ENCODE peak calls at places on chromosomes 16 and 17, in ten cellular contexts. U is mesothelial cell of epicardium, N is cardiac septum, D is retina, J is colonic mucosa, R is mucosa of gallbladder, S is MV-4-11, X is T-helper 1 cell, Z is AG09309, E is T-cell. F is an unnamed sample.

GRCh38 chr16:70661534-70661917 is 15.2 kb downstream of the IL34 start:
- DNase-seq in U (no peak), N (no peak), D (no peak), J (no peak), R (no peak), S (no peak), X (no peak), Z (no peak), E (no peak), F (no peak)

GRCh38 chr17:74820037-74820436 is 39.6 kb downstream of the GRIN2C start:
- DNase-seq in U (no peak), N (no peak), D (no peak), J (no peak), R (no peak), S (no peak), X (no peak), Z (no peak), E (no peak), F (no peak)

GRCh38 chr17:79925242-79925957 is 86.2 kb upstream of the CBX4 start:
- DNase-seq in U (no peak), N (no peak), D (no peak), J (peak), R (peak), S (no peak), X (no peak), Z (no peak), E (no peak), F (no peak)

GRCh38 chr16:83441523-83441922 is 366.3 kb upstream of the HSBP1 start:
- DNase-seq in U (no peak), N (no peak), D (no peak), J (no peak), R (no peak), S (no peak), X (no peak), Z (no peak), E (no peak), F (no peak)

GRCh38 chr17:8089728-8090127 is 2.2 kb upstream of the ALOX12B start:
- DNase-seq in U (no peak), N (no peak), D (no peak), J (no peak), R (no peak), S (no peak), X (no peak), Z (no peak), E (no peak), F (no peak)

GRCh38 chr17:2906907-2907306 is 110.7 kb downstream of the RAP1GAP2 start:
- DNase-seq in U (no peak), N (no peak), D (no peak), J (no peak), R (no peak), S (no peak), X (no peak), Z (no peak), E (no peak), F (no peak)

GRCh38 chr17:64186171-64187092 is 56.5 kb upstream of the ERN1 start:
- DNase-seq in U (no peak), N (no peak), D (no peak), J (no peak), R (no peak), S (no peak), X (no peak), Z (no peak), E (no peak), F (no peak)

GRCh38 chr17:49633762-49634486 is 44.0 kb downstream of the SPOP start:
- DNase-seq in U (no peak), N (no peak), D (no peak), J (no peak), R (no peak), S (no peak), X (no peak), Z (no peak), E (no peak), F (no peak)

GRCh38 chr17:41329279-41329925 is 13.9 kb upstream of the KRTAP17-1 start:
- DNase-seq in U (no peak), N (no peak), D (peak), J (peak), R (peak), S (peak), X (no peak), Z (peak), E (no peak), F (peak)

GRCh38 chr17:8062807-8063483 is 24.1 kb downstream of the ALOX15B start:
- DNase-seq in U (no peak), N (no peak), D (peak), J (no peak), R (no peak), S (no peak), X (no peak), Z (no peak), E (no peak), F (no peak)

GRCh38 chr17:72976971-72977767 is 115.3 kb downstream of the SLC39A11 start:
- DNase-seq in U (peak), N (peak), D (no peak), J (no peak), R (peak), S (peak), X (no peak), Z (peak), E (no peak), F (no peak)

GRCh38 chr17:979539-980405 is at the start of gene NXN:
- DNase-seq in U (peak), N (peak), D (peak), J (peak), R (peak), S (peak), X (peak), Z (no peak), E (peak), F (peak)

GRCh38 chr16:66359811-66360608 is 6.5 kb upstream of the CDH5 start:
- DNase-seq in U (no peak), N (peak), D (no peak), J (no peak), R (no peak), S (no peak), X (no peak), Z (no peak), E (no peak), F (no peak)